ENCODE peak calls at places on chromosomes 11 and 22, in nine cellular contexts. B, D, V, A, W, I, Z, X and F are unnamed samples.

GRCh38 chr22:19719055-19719482 is 4.3 kb upstream of the GP1BB start:
- DNase-seq in X (no peak), I (no peak), B (no peak), Z (peak), W (peak), D (no peak), V (no peak), A (no peak), F (no peak)

GRCh38 chr22:40216041-40216756 is 38.5 kb downstream of the TNRC6B start:
- DNase-seq in V (no peak), A (peak), D (no peak), W (no peak), I (no peak), Z (no peak), X (peak), B (no peak), F (no peak)

GRCh38 chr22:17083811-17084540 is 824 bp upstream of the IL17RA start:
- DNase-seq in I (no peak), A (peak), B (no peak), X (no peak), Z (no peak), D (peak), W (no peak), V (no peak), F (peak)

GRCh38 chr11:111718436-111719325 is 47.5 kb downstream of the PPP2R1B start:
- DNase-seq in I (no peak), Z (no peak), W (no peak), D (no peak), B (no peak), X (peak), A (no peak), V (peak), F (no peak)

GRCh38 chr11:129795089-129795488 is 20.6 kb upstream of the TMEM45B start:
- DNase-seq in D (no peak), X (no peak), W (no peak), V (no peak), A (no peak), B (no peak), Z (no peak), I (no peak), F (no peak)

GRCh38 chr11:21414928-21415327 is 745.5 kb downstream of the NELL1 start:
- DNase-seq in V (no peak), B (no peak), Z (no peak), D (no peak), A (no peak), I (no peak), X (no peak), W (no peak), F (no peak)

GRCh38 chr11:27317751-27318150 is 45.3 kb downstream of the CCDC34 start:
- DNase-seq in Z (no peak), D (no peak), V (peak), X (no peak), W (peak), B (peak), I (no peak), A (no peak), F (no peak)

GRCh38 chr11:119615003-119615878 is 113.8 kb downstream of the NECTIN1 start:
- DNase-seq in B (peak), W (no peak), X (no peak), V (no peak), D (no peak), I (no peak), Z (no peak), A (no peak), F (no peak)

GRCh38 chr11:59197990-59198389 is 14.7 kb downstream of the MPEG1 start:
- DNase-seq in V (peak), D (peak), X (peak), B (no peak), I (no peak), Z (peak), W (no peak), A (no peak), F (no peak)

GRCh38 chr22:22042009-22042408 is 59.4 kb upstream of the TOP3B start:
- DNase-seq in B (no peak), A (no peak), V (no peak), D (no peak), X (no peak), W (peak), I (no peak), Z (no peak), F (no peak)

GRCh38 chr11:131977854-131978253 is 607.4 kb downstream of the NTM start:
- DNase-seq in V (no peak), D (no peak), W (no peak), A (no peak), X (no peak), B (no peak), Z (no peak), I (no peak), F (no peak)

GRCh38 chr11:13317293-13318080 is 39.9 kb downstream of the BMAL1 start:
- DNase-seq in X (no peak), D (no peak), W (no peak), B (no peak), V (no peak), I (no peak), A (peak), Z (no peak), F (no peak)

GRCh38 chr11:62445314-62445740 is 26.5 kb downstream of the SCGB1A1 start:
- DNase-seq in A (no peak), Z (peak), B (no peak), W (no peak), I (peak), V (no peak), X (peak), D (no peak), F (no peak)

GRCh38 chr11:62446091-62446490 is 27.3 kb downstream of the SCGB1A1 start:
- DNase-seq in W (no peak), A (peak), D (no peak), I (no peak), B (no peak), X (no peak), V (no peak), Z (no peak), F (no peak)

GRCh38 chr11:62444271-62444833 is 25.5 kb downstream of the SCGB1A1 start:
- DNase-seq in A (peak), B (no peak), V (peak), X (peak), W (no peak), D (peak), I (peak), Z (peak), F (peak)

GRCh38 chr11:62443390-62444201 is 24.8 kb downstream of the SCGB1A1 start:
- DNase-seq in W (no peak), Z (no peak), X (no peak), V (no peak), A (no peak), B (no peak), D (no peak), I (no peak), F (no peak)

GRCh38 chr11:62444835-62445234 is 26.0 kb downstream of the SCGB1A1 start:
- DNase-seq in B (no peak), Z (no peak), X (no peak), W (no peak), V (no peak), A (no peak), I (no peak), D (peak), F (no peak)
- H3K4me3 ChIP-seq in B (no peak), Z (peak), X (peak), W (no peak), V (peak), A (peak), I (peak), D (no peak), F (peak)

GRCh38 chr11:73403541-73403940 is 27.3 kb downstream of the RELT start:
- DNase-seq in Z (no peak), A (no peak), W (no peak), V (no peak), D (no peak), X (no peak), I (no peak), B (no peak), F (no peak)
- TF ChIP-seq CTCF in Z (no peak), A (no peak), W (no peak), V (no peak), D (no peak), X (no peak), I (no peak), B (no peak), F (no peak)

DNA sequence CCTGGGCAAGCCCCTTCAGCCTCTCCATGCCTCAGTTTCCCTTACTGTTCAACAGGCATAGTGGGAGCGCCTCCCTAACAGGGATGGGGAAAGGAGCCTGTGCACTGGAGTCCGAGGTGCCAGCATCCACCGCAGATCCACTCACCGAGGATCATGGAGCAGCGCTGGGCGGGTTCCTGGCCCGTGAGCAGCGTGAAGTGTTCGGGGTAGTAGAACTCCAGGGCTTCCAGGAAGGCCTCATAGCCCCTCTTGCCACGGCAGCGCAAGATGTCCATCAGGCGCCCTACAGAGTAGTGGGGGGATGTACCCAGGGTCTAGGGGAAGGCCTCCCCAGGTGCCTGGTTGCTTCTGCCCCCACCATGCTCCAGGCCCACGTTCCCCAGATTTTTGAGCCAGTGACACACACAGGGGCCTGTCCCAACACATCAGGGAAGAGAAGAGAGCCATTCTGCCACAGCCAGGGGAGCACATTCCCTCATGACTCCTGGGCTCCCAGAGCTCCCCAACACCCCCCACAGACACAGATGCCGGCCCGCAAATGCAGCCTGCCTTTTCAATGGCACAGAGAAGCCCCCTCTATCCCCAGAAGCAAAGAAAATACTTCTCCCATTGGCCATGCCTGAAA is 1.3 kb downstream of the CARD10 start:
- DNase-seq in X (no peak), Z (no peak), V (no peak), B (no peak), W (no peak), I (peak), D (peak), A (no peak), F (no peak)
- TF ChIP-seq POLR2A in X (no peak), Z (no peak), V (no peak), B (no peak), W (no peak), I (no peak), D (no peak), A (no peak), F (no peak)

DNA sequence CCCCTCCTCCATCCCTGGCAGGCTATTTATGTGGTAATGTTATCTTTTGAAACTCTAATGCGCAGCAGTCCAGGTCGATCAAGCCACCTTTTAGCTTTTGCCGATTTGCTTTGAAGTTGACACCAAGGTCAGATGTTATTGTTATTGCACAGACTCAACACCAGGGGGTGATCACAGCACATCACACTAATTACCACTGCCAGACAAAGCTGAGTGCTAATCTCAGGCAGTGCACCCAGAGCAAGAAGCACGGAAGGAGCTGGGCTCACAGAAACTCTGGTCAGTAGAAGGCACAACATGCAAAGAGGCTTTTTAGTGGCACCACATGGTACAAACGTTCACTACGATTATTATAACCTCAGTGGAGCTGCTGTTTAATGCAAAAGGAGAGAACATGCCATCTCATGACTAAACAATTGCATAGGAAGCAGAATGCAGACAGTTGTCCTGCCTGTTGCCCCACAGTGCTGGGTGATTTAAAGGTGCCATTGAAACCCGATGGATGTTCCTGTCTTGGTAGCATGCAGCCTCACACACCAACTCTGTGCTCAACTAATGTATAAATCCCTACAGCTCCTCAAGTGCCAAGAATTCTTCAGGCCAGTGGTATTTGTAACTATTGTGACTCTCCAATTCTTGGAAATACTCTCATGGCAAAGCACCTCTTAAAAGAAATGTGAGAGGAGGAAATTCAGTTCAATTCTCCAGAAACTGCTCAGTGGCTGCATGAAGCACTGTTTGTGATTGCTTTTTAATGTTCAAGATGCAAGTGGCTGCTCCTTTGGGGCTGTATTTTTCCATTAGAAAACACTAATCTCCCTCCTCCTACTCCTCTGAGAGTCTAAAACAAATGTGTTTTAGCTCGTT is 353.9 kb upstream of the DDI1 start:
- DNase-seq in W (peak), B (peak), X (peak), I (peak), D (peak), V (peak), A (peak), Z (peak), F (no peak)
- H3K4me3 ChIP-seq in W (no peak), B (no peak), X (no peak), I (no peak), D (no peak), V (no peak), A (no peak), Z (peak), F (no peak)

GRCh38 chr11:79227732-79228416 is 213.0 kb downstream of the TENM4 start:
- DNase-seq in Z (no peak), D (no peak), A (no peak), V (no peak), X (no peak), W (no peak), I (no peak), B (no peak), F (no peak)
- TF ChIP-seq CTCF in Z (no peak), D (no peak), A (no peak), V (no peak), X (no peak), W (no peak), I (no peak), B (no peak), F (no peak)

DNA sequence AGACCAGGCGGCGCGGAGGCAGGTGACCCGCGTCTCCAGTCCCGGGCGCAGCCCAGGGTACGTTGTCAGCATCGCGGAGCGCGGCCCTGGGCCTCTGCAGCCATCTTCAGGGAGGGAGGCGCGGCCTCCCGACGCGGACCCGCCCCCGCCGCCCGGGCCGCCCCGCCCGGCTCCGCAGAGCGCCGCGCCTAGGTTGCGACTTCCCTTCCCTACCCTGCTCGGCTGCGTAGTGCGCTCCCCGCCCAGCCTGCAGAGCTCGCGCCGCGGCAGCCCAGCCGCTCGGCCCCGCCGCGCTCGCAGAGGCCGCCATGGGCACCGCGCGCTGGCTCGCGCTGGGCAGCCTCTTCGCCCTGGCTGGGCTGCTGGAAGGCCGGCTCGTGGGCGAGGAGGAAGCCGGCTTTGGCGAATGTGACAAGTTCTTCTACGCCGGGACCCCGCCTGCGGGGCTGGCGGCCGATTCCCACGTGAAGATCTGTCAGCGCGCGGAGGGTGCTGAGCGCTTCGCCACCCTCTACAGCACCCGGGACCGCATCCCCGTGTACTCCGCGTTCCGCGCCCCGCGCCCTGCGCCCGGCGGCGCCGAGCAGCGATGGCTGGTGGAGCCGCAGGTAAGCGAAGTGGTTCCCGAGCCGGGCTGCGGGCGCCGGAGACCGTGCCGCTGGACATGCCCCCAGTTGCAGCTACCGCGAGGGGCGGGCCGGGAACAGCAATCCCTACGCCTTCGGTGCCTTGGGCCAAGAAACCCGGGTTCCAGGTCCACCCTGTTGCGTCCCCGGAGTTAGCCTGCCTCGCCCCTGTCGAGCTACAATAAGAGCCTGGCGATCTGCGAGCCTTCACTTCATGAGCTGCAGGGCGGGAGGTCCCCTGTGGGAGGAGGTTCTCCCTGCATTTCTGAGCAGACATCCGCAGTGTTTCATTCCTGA is at the start of gene ENDOD1:
- DNase-seq in W (peak), I (peak), A (peak), B (peak), V (peak), X (peak), D (peak), Z (peak), F (peak)
- TF ChIP-seq POLR2A in W (no peak), I (no peak), A (peak), B (peak), V (peak), X (no peak), D (peak), Z (peak), F (no peak)

GRCh38 chr22:50729391-50730012 is 8.5 kb upstream of the ACR start:
- DNase-seq in D (no peak), Z (peak), X (no peak), I (no peak), A (peak), B (no peak), V (peak), W (no peak), F (peak)

GRCh38 chr22:50731811-50732624 is 6.0 kb upstream of the ACR start:
- DNase-seq in I (no peak), A (peak), W (peak), V (peak), D (peak), Z (peak), X (peak), B (peak), F (peak)

GRCh38 chr22:50728523-50728931 is 9.5 kb upstream of the ACR start:
- DNase-seq in B (no peak), W (no peak), D (no peak), I (no peak), X (no peak), V (peak), A (no peak), Z (peak), F (peak)

GRCh38 chr22:50730941-50731661 is 6.9 kb upstream of the ACR start:
- DNase-seq in I (no peak), X (no peak), D (no peak), V (peak), Z (peak), A (peak), W (no peak), B (no peak), F (peak)

DNA sequence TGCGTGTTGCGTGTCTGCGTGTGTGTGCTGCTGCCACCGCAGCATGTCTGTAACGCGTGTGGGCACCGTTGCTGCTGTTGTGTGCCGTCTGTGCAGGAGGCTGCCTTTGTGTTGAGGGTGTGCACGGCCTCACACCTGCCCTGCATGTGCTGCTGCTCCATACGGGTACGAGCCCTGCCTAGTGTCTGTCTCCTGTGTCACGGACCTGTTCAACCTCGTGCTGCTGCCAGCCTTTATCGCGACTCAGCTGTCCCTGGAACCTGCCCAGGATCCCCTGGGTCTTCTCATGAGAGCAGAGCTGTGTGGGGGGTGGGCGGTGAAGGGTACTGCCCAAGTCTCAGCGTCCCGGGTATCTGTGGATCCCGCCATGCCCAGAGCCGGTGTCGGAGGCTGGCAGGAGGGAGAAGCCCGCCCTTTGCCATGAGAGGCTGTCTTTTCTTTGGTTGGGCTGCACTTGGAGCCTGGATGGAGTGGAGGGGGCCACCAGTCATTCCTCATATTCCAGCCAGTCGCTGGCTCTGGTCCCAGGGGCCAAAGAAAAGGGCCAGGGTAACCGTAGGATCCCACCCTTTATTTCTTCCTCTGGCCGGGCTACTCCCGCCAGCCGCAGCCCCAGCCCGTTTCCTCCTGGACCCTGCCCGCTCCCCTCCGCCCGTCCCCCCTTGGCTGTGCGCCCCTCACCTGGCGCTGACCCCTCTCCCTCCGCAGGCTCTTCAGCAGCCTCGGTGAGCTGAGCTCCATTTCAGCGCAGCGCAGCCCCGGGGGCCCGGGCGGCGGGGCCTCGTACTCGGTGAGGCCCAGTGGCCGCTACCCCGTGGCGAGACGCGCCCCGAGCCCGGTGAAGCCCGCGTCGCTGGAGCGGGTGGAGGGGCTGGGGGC is 7.8 kb upstream of the ACR start:
- DNase-seq in I (no peak), V (peak), W (no peak), A (peak), B (no peak), X (no peak), D (no peak), Z (peak), F (peak)
- H3K4me3 ChIP-seq in I (no peak), V (no peak), W (no peak), A (no peak), B (no peak), X (no peak), D (no peak), Z (no peak), F (no peak)

GRCh38 chr11:61762216-61762615 is 9.8 kb downstream of the MYRF start:
- DNase-seq in I (no peak), V (no peak), A (no peak), X (no peak), B (no peak), W (no peak), Z (no peak), D (no peak), F (no peak)

GRCh38 chr11:61760946-61761345 is 8.5 kb downstream of the MYRF start:
- DNase-seq in D (no peak), A (no peak), I (no peak), B (no peak), W (no peak), Z (no peak), V (no peak), X (no peak), F (no peak)

GRCh38 chr11:61763930-61764605 is 11.6 kb downstream of the MYRF start:
- DNase-seq in X (no peak), I (no peak), B (no peak), W (no peak), D (no peak), V (no peak), A (no peak), Z (no peak), F (no peak)

GRCh38 chr11:61762798-61763197 is 10.4 kb downstream of the MYRF start:
- DNase-seq in W (no peak), B (no peak), Z (no peak), A (no peak), I (no peak), D (no peak), X (no peak), V (no peak), F (no peak)

GRCh38 chr11:61761440-61762163 is 9.2 kb downstream of the MYRF start:
- DNase-seq in V (no peak), B (no peak), Z (no peak), W (no peak), X (no peak), I (no peak), A (no peak), D (no peak), F (no peak)
- TF ChIP-seq CTCF in V (no peak), B (no peak), Z (no peak), W (no peak), X (no peak), I (no peak), A (no peak), D (no peak), F (no peak)